ENCODE peak calls at places on chromosome 9, in seven cellular contexts. One of them, this sample, is unnamed.

GRCh38 chr9:91221332-91221731 is 140.4 kb downstream of the AUH start:
- DNase-seq in breast epithelium: no peak
- DNase-seq in heart left ventricle: no peak
- DNase-seq in HepG2: no peak
- DNase-seq in GM12891: no peak
- DNase-seq in sigmoid colon: no peak
- DNase-seq in prostate gland: no peak
- DNase-seq in this sample: no peak

GRCh38 chr9:95171001-95171400 is 146.5 kb downstream of the FANCC start:
- DNase-seq in breast epithelium: no peak
- DNase-seq in heart left ventricle: no peak
- DNase-seq in HepG2: no peak
- DNase-seq in GM12891: no peak
- DNase-seq in sigmoid colon: no peak
- DNase-seq in prostate gland: no peak
- DNase-seq in this sample: no peak

GRCh38 chr9:78565481-78565880 is 268.6 kb downstream of the PSAT1 start:
- DNase-seq in breast epithelium: no peak
- DNase-seq in heart left ventricle: no peak
- DNase-seq in HepG2: no peak
- DNase-seq in GM12891: no peak
- DNase-seq in sigmoid colon: no peak
- DNase-seq in prostate gland: no peak
- DNase-seq in this sample: no peak

GRCh38 chr9:21684831-21685362 is 117.5 kb upstream of the MTAP start:
- DNase-seq in breast epithelium: no peak
- DNase-seq in heart left ventricle: no peak
- DNase-seq in HepG2: peak
- DNase-seq in GM12891: no peak
- DNase-seq in sigmoid colon: no peak
- DNase-seq in prostate gland: peak
- DNase-seq in this sample: no peak

GRCh38 chr9:18405240-18405639 is 68.7 kb upstream of the ADAMTSL1 start:
- DNase-seq in breast epithelium: no peak
- DNase-seq in heart left ventricle: no peak
- DNase-seq in HepG2: no peak
- DNase-seq in GM12891: no peak
- DNase-seq in sigmoid colon: no peak
- DNase-seq in prostate gland: no peak
- DNase-seq in this sample: no peak

GRCh38 chr9:134708672-134709038 is 67.1 kb downstream of the COL5A1 start:
- DNase-seq in breast epithelium: no peak
- DNase-seq in heart left ventricle: no peak
- DNase-seq in HepG2: no peak
- DNase-seq in GM12891: no peak
- DNase-seq in sigmoid colon: no peak
- DNase-seq in prostate gland: no peak
- DNase-seq in this sample: no peak

GRCh38 chr9:134455951-134456739 is 129.9 kb downstream of the RXRA start:
- DNase-seq in breast epithelium: peak
- DNase-seq in heart left ventricle: peak
- DNase-seq in HepG2: no peak
- DNase-seq in GM12891: peak
- DNase-seq in sigmoid colon: peak
- DNase-seq in prostate gland: peak
- DNase-seq in this sample: peak

GRCh38 chr9:120324996-120325642 is 254.8 kb downstream of the CDK5RAP2 start:
- DNase-seq in breast epithelium: no peak
- DNase-seq in heart left ventricle: no peak
- DNase-seq in HepG2: no peak
- DNase-seq in GM12891: no peak
- DNase-seq in sigmoid colon: no peak
- DNase-seq in prostate gland: no peak
- DNase-seq in this sample: no peak

GRCh38 chr9:91199739-91200497 is 161.8 kb downstream of the AUH start:
- DNase-seq in breast epithelium: no peak
- DNase-seq in heart left ventricle: no peak
- DNase-seq in HepG2: no peak
- DNase-seq in GM12891: no peak
- DNase-seq in sigmoid colon: no peak
- DNase-seq in prostate gland: no peak
- DNase-seq in this sample: no peak

GRCh38 chr9:130299785-130300615 is 34.4 kb downstream of the HMCN2 start:
- DNase-seq in breast epithelium: no peak
- DNase-seq in heart left ventricle: no peak
- DNase-seq in HepG2: no peak
- DNase-seq in GM12891: no peak
- DNase-seq in sigmoid colon: no peak
- DNase-seq in prostate gland: no peak
- DNase-seq in this sample: no peak

GRCh38 chr9:132488611-132489010 is 78.6 kb downstream of the CFAP77 start:
- DNase-seq in breast epithelium: no peak
- DNase-seq in heart left ventricle: no peak
- DNase-seq in HepG2: no peak
- DNase-seq in GM12891: no peak
- DNase-seq in sigmoid colon: no peak
- DNase-seq in prostate gland: no peak
- DNase-seq in this sample: no peak

GRCh38 chr9:81083062-81083461 is 606.3 kb downstream of the TLE1 start:
- DNase-seq in breast epithelium: no peak
- DNase-seq in heart left ventricle: no peak
- DNase-seq in HepG2: no peak
- DNase-seq in GM12891: no peak
- DNase-seq in sigmoid colon: peak
- DNase-seq in prostate gland: no peak
- DNase-seq in this sample: peak

GRCh38 chr9:37676411-37676830 is 25.7 kb downstream of the FRMPD1 start:
- DNase-seq in breast epithelium: no peak
- DNase-seq in heart left ventricle: peak
- DNase-seq in HepG2: no peak
- DNase-seq in GM12891: no peak
- DNase-seq in sigmoid colon: no peak
- DNase-seq in prostate gland: no peak
- DNase-seq in this sample: peak

GRCh38 chr9:112162644-112163413 is 12.3 kb downstream of the SUSD1 start:
- DNase-seq in breast epithelium: no peak
- DNase-seq in heart left ventricle: no peak
- DNase-seq in HepG2: no peak
- DNase-seq in GM12891: no peak
- DNase-seq in sigmoid colon: no peak
- DNase-seq in prostate gland: no peak
- DNase-seq in this sample: no peak

GRCh38 chr9:131598121-131598520 is 52.8 kb downstream of the PRRT1B start:
- DNase-seq in breast epithelium: no peak
- DNase-seq in heart left ventricle: peak
- DNase-seq in HepG2: no peak
- DNase-seq in GM12891: no peak
- DNase-seq in sigmoid colon: peak
- DNase-seq in prostate gland: no peak
- DNase-seq in this sample: no peak

GRCh38 chr9:128555180-128555721 is 2.9 kb downstream of the SPTAN1 start:
- DNase-seq in breast epithelium: no peak
- DNase-seq in heart left ventricle: no peak
- DNase-seq in HepG2: peak
- DNase-seq in GM12891: no peak
- DNase-seq in sigmoid colon: no peak
- DNase-seq in prostate gland: no peak
- DNase-seq in this sample: peak

GRCh38 chr9:132663120-132663519 is 6.7 kb downstream of the DDX31 start:
- DNase-seq in breast epithelium: no peak
- DNase-seq in heart left ventricle: no peak
- DNase-seq in HepG2: no peak
- DNase-seq in GM12891: no peak
- DNase-seq in sigmoid colon: no peak
- DNase-seq in prostate gland: no peak
- DNase-seq in this sample: no peak

GRCh38 chr9:132288371-132288770 is 66.4 kb downstream of the SETX start:
- DNase-seq in breast epithelium: no peak
- DNase-seq in heart left ventricle: no peak
- DNase-seq in HepG2: no peak
- DNase-seq in GM12891: no peak
- DNase-seq in sigmoid colon: no peak
- DNase-seq in prostate gland: no peak
- DNase-seq in this sample: no peak

GRCh38 chr9:69324549-69325401 is at the start of gene ENTREP1:
- DNase-seq in breast epithelium: peak
- DNase-seq in heart left ventricle: peak
- DNase-seq in HepG2: no peak
- DNase-seq in GM12891: no peak
- DNase-seq in sigmoid colon: peak
- DNase-seq in prostate gland: peak
- DNase-seq in this sample: peak
- TF ChIP-seq POLR2A in breast epithelium: no peak
- TF ChIP-seq POLR2A in heart left ventricle: no peak
- TF ChIP-seq POLR2A in HepG2: no peak
- TF ChIP-seq POLR2A in GM12891: no peak
- TF ChIP-seq POLR2A in sigmoid colon: no peak
- TF ChIP-seq POLR2A in prostate gland: peak
- TF ChIP-seq POLR2A in this sample: no peak

GRCh38 chr9:113578279-113578865 is 114.8 kb downstream of the RGS3 start:
- DNase-seq in breast epithelium: no peak
- DNase-seq in heart left ventricle: no peak
- DNase-seq in HepG2: no peak
- DNase-seq in GM12891: no peak
- DNase-seq in sigmoid colon: no peak
- DNase-seq in prostate gland: no peak
- DNase-seq in this sample: no peak

GRCh38 chr9:113577525-113578261 is 114.2 kb downstream of the RGS3 start:
- DNase-seq in breast epithelium: no peak
- DNase-seq in heart left ventricle: no peak
- DNase-seq in HepG2: no peak
- DNase-seq in GM12891: no peak
- DNase-seq in sigmoid colon: no peak
- DNase-seq in prostate gland: no peak
- DNase-seq in this sample: no peak

GRCh38 chr9:113580041-113580953 is 116.8 kb downstream of the RGS3 start:
- DNase-seq in breast epithelium: peak
- DNase-seq in heart left ventricle: peak
- DNase-seq in HepG2: no peak
- DNase-seq in GM12891: no peak
- DNase-seq in sigmoid colon: peak
- DNase-seq in prostate gland: peak
- DNase-seq in this sample: no peak

GRCh38 chr9:113579270-113580040 is 115.9 kb downstream of the RGS3 start:
- DNase-seq in breast epithelium: no peak
- DNase-seq in heart left ventricle: peak
- DNase-seq in HepG2: no peak
- DNase-seq in GM12891: no peak
- DNase-seq in sigmoid colon: peak
- DNase-seq in prostate gland: no peak
- DNase-seq in this sample: no peak

GRCh38 chr9:113578877-113579269 is 115.3 kb downstream of the RGS3 start:
- DNase-seq in breast epithelium: peak
- DNase-seq in heart left ventricle: no peak
- DNase-seq in HepG2: no peak
- DNase-seq in GM12891: peak
- DNase-seq in sigmoid colon: no peak
- DNase-seq in prostate gland: no peak
- DNase-seq in this sample: peak
- TF ChIP-seq POLR2A in breast epithelium: no peak
- TF ChIP-seq POLR2A in heart left ventricle: no peak
- TF ChIP-seq POLR2A in HepG2: no peak
- TF ChIP-seq POLR2A in GM12891: no peak
- TF ChIP-seq POLR2A in sigmoid colon: no peak
- TF ChIP-seq POLR2A in prostate gland: no peak
- TF ChIP-seq POLR2A in this sample: no peak

DNA sequence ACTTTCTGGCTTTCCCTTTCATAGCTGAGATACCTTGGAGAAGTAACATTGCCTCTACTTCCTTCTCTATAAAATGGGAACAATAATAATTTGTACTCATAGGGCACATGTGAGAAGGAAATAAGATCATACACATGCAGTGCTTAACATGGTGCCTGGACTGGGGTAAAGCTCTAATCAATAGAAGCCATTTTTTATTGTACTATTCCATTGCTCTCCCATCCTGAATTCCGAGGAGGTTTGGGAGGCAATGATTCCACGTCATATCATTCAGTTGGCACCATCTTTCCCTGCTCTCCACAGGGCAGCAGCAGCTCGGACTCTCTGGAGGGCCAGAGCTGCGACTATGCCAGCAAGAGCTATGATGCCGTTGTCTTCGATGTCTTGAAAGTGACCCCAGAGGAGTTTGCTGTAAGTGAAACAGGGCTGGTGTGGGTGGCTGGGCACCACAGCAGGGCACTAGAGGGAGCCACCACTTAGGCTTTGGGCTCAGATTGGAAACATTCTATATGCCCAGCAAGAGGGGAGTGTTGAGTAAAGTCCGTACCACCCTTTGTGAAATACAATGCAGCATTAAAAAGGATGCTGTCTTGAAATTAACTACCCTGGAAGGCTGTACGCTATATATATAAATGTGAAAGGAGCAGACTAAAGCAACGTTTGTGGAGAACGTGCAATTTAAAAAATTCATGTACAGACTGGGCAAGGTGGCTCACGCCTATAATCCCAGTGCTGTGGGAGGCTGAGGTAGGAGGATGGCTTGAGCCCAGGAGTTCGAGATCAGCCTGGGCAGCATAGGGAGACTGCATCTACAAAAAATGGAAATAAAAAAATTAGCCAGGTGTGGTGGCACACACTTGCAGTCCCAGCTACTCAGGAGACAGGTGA is 51.2 kb downstream of the RALGPS1 start:
- DNase-seq in breast epithelium: no peak
- DNase-seq in heart left ventricle: peak
- DNase-seq in HepG2: peak
- DNase-seq in GM12891: peak
- DNase-seq in sigmoid colon: peak
- DNase-seq in prostate gland: peak
- DNase-seq in this sample: peak
- TF ChIP-seq POLR2A in breast epithelium: no peak
- TF ChIP-seq POLR2A in heart left ventricle: no peak
- TF ChIP-seq POLR2A in HepG2: no peak
- TF ChIP-seq POLR2A in GM12891: no peak
- TF ChIP-seq POLR2A in sigmoid colon: no peak
- TF ChIP-seq POLR2A in prostate gland: no peak
- TF ChIP-seq POLR2A in this sample: no peak

GRCh38 chr9:105656131-105656921 is 5.9 kb upstream of the TAL2 start:
- DNase-seq in breast epithelium: no peak
- DNase-seq in heart left ventricle: peak
- DNase-seq in HepG2: no peak
- DNase-seq in GM12891: peak
- DNase-seq in sigmoid colon: no peak
- DNase-seq in prostate gland: peak
- DNase-seq in this sample: no peak
- TF ChIP-seq POLR2A in breast epithelium: no peak
- TF ChIP-seq POLR2A in heart left ventricle: no peak
- TF ChIP-seq POLR2A in HepG2: no peak
- TF ChIP-seq POLR2A in GM12891: no peak
- TF ChIP-seq POLR2A in sigmoid colon: no peak
- TF ChIP-seq POLR2A in prostate gland: no peak
- TF ChIP-seq POLR2A in this sample: no peak

GRCh38 chr9:69120380-69121154 is 53.5 kb upstream of the TJP2 start:
- DNase-seq in breast epithelium: peak
- DNase-seq in heart left ventricle: peak
- DNase-seq in HepG2: peak
- DNase-seq in GM12891: peak
- DNase-seq in sigmoid colon: no peak
- DNase-seq in prostate gland: peak
- DNase-seq in this sample: no peak
- TF ChIP-seq POLR2A in breast epithelium: peak
- TF ChIP-seq POLR2A in heart left ventricle: no peak
- TF ChIP-seq POLR2A in HepG2: peak
- TF ChIP-seq POLR2A in GM12891: no peak
- TF ChIP-seq POLR2A in sigmoid colon: peak
- TF ChIP-seq POLR2A in prostate gland: peak
- TF ChIP-seq POLR2A in this sample: no peak